ENCODE peak calls at places on chromosome 17, in nine cellular contexts. U, I, C, J, W, X, D, Y and S are unnamed samples.

GRCh38 chr17:65498831-65499230 is 62.6 kb downstream of the AXIN2 start:
- DNase-seq in U (no peak), I (no peak), C (no peak), J (no peak), W (no peak), X (peak), D (no peak), Y (no peak), S (no peak)

GRCh38 chr17:42276359-42276608 is at the start of gene STAT5B:
- DNase-seq in U (no peak), I (peak), C (peak), J (peak), W (peak), X (peak), D (no peak), Y (peak), S (no peak)

GRCh38 chr17:73802871-73803270 is 158.6 kb upstream of the SDK2 start:
- DNase-seq in U (no peak), I (no peak), C (no peak), J (no peak), W (no peak), X (no peak), D (no peak), Y (no peak), S (no peak)

GRCh38 chr17:9568004-9568403 is 7.6 kb downstream of the STX8 start:
- DNase-seq in U (no peak), I (no peak), C (no peak), J (no peak), W (no peak), X (no peak), D (no peak), Y (no peak), S (no peak)

GRCh38 chr17:58270476-58271290 is 10.1 kb downstream of the MPO start:
- DNase-seq in U (no peak), I (no peak), C (no peak), J (no peak), W (no peak), X (no peak), D (no peak), Y (no peak), S (no peak)

GRCh38 chr17:57675988-57676387 is 69.1 kb downstream of the CCDC182 start:
- DNase-seq in U (no peak), I (no peak), C (no peak), J (no peak), W (no peak), X (no peak), D (no peak), Y (no peak), S (no peak)

GRCh38 chr17:59287452-59287851 is 44.0 kb upstream of the YPEL2 start:
- DNase-seq in U (no peak), I (no peak), C (no peak), J (peak), W (peak), X (no peak), D (no peak), Y (peak), S (no peak)

GRCh38 chr17:44646280-44646679 is 10.0 kb upstream of the MEIOC start:
- DNase-seq in U (no peak), I (no peak), C (no peak), J (no peak), W (no peak), X (no peak), D (no peak), Y (no peak), S (no peak)

GRCh38 chr17:57588086-57588485 is 157.0 kb downstream of the CCDC182 start:
- DNase-seq in U (no peak), I (no peak), C (no peak), J (no peak), W (no peak), X (peak), D (no peak), Y (no peak), S (no peak)

GRCh38 chr17:49514374-49514738 is 19.3 kb downstream of the NGFR start:
- DNase-seq in U (no peak), I (no peak), C (no peak), J (no peak), W (no peak), X (peak), D (no peak), Y (no peak), S (no peak)

GRCh38 chr17:46822388-46822921 is 4.0 kb upstream of the WNT3 start:
- DNase-seq in U (no peak), I (no peak), C (no peak), J (no peak), W (no peak), X (no peak), D (no peak), Y (no peak), S (no peak)

GRCh38 chr17:18248300-18248731 is 10.2 kb downstream of the FLII start:
- DNase-seq in U (peak), I (peak), C (peak), J (peak), W (peak), X (peak), D (no peak), Y (peak), S (peak)

GRCh38 chr17:917391-917811 is 62.2 kb downstream of the NXN start:
- DNase-seq in U (no peak), I (no peak), C (peak), J (no peak), W (no peak), X (no peak), D (no peak), Y (peak), S (no peak)

GRCh38 chr17:7204828-7205461 is 14.7 kb downstream of the DLG4 start:
- DNase-seq in U (peak), I (peak), C (peak), J (peak), W (peak), X (peak), D (no peak), Y (peak), S (peak)

GRCh38 chr17:57892820-57893595 is 43.2 kb upstream of the MRPS23 start:
- DNase-seq in U (peak), I (no peak), C (peak), J (peak), W (peak), X (peak), D (peak), Y (peak), S (no peak)

GRCh38 chr17:29617481-29618271 is 5.0 kb downstream of the CORO6 start:
- DNase-seq in U (no peak), I (peak), C (peak), J (peak), W (peak), X (peak), D (no peak), Y (peak), S (peak)
- H3K4me3 ChIP-seq in U (no peak), I (peak), C (peak), J (no peak), W (no peak), X (peak), D (no peak), Y (peak), S (peak)

DNA sequence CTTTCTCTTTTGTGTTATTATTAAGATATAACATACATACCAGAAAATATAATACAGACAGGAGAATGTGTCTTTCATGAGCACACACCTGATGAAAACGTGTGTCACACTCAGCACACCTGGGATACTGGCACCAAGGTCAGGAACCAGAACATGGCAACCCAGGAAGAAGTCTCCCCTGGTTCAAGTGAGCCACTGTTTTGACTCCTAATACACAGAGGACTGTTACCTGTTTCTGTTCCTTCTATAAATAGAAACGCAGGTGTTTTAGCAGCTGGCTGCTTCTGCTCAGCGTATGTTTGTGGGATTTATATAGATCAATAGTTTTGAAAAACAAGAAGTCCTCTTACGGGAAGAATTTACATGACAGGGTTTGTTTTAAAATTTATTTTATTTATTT is 3.5 kb downstream of the SEC14L1 start:
- DNase-seq in U (no peak), I (no peak), C (no peak), J (no peak), W (no peak), X (no peak), D (no peak), Y (no peak), S (no peak)
- H3K4me3 ChIP-seq in U (no peak), I (no peak), C (peak), J (no peak), W (no peak), X (no peak), D (no peak), Y (peak), S (no peak)

DNA sequence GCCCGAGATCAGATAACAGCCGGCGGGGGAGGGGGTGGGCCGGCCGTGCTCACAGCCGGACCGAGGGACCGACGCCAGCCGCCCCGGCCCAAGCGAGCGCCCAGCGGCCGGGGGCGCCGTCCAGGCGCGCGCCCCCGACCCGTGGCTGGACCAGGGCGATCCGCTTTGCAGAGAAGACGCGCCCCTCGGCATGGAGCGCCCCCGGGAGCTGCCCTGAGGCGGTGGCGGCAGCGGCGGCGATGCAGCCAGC is 353 bp downstream of the KCNJ12 start:
- DNase-seq in U (no peak), I (no peak), C (no peak), J (no peak), W (no peak), X (peak), D (no peak), Y (no peak), S (no peak)
- H3K4me3 ChIP-seq in U (peak), I (no peak), C (peak), J (peak), W (no peak), X (peak), D (peak), Y (peak), S (no peak)

GRCh38 chr17:14211778-14212177 is 24.9 kb downstream of the CDRT15 start:
- DNase-seq in U (no peak), I (no peak), C (peak), J (no peak), W (peak), X (no peak), D (no peak), Y (no peak), S (no peak)

GRCh38 chr17:14206891-14207290 is 29.8 kb downstream of the CDRT15 start:
- DNase-seq in U (no peak), I (no peak), C (no peak), J (no peak), W (no peak), X (no peak), D (no peak), Y (no peak), S (no peak)

GRCh38 chr17:14211246-14211645 is 25.4 kb downstream of the CDRT15 start:
- DNase-seq in U (no peak), I (no peak), C (no peak), J (no peak), W (no peak), X (no peak), D (no peak), Y (no peak), S (no peak)

GRCh38 chr17:14207791-14208190 is 28.9 kb downstream of the CDRT15 start:
- DNase-seq in U (no peak), I (no peak), C (no peak), J (no peak), W (no peak), X (no peak), D (no peak), Y (no peak), S (no peak)

GRCh38 chr17:14209215-14209614 is 27.4 kb downstream of the CDRT15 start:
- DNase-seq in U (no peak), I (no peak), C (no peak), J (peak), W (no peak), X (no peak), D (no peak), Y (no peak), S (no peak)
- H3K4me3 ChIP-seq in U (no peak), I (no peak), C (no peak), J (no peak), W (no peak), X (no peak), D (no peak), Y (no peak), S (no peak)